ENCODE peak calls at places on chromosomes 13 and 19, in five cellular contexts. Z is HepG2, B is K562, Y is SK-N-SH, S is GM12878. A is an unnamed sample.

GRCh38 chr13:68099616-68100015 is 869.5 kb upstream of the PCDH9 start:
- DNase-seq in Z (no peak), B (no peak), Y (no peak), S (no peak), A (peak; percentile 0)

GRCh38 chr13:33859691-33860303 is 41.8 kb downstream of the RFC3 start:
- DNase-seq in Z (no peak), B (no peak), Y (no peak), S (no peak), A (no peak)

GRCh38 chr13:63942372-63942771 is 2526.7 kb upstream of the PCDH20 start:
- DNase-seq in Z (no peak), B (no peak), Y (no peak), S (no peak), A (no peak)

GRCh38 chr13:113816248-113816924 is 47.5 kb downstream of the GAS6 start:
- DNase-seq in Z (no peak), B (no peak), Y (no peak), S (no peak), A (no peak)

GRCh38 chr19:44822670-44823372 is 13.9 kb downstream of the BCAM start:
- DNase-seq in Z (no peak), B (no peak), Y (no peak), S (no peak), A (no peak)

GRCh38 chr19:10402441-10403038 is 802 bp downstream of the CDC37 start:
- DNase-seq in Z (peak; percentile 64), B (peak; percentile 56), Y (peak; percentile 76), S (no peak), A (no peak)

GRCh38 chr13:106083620-106084350 is 451.7 kb downstream of the EFNB2 start:
- DNase-seq in Z (peak; percentile 6), B (peak; percentile 2), Y (peak; percentile 18), S (no peak), A (peak; percentile 46)

GRCh38 chr19:11378319-11379189 is 4.1 kb downstream of the SWSAP1 start:
- DNase-seq in Z (peak; percentile 48), B (peak; percentile 73), Y (peak; percentile 72), S (no peak), A (no peak)

GRCh38 chr19:35168261-35168660 is 13.7 kb downstream of the FXYD5 start:
- DNase-seq in Z (no peak), B (no peak), Y (no peak), S (no peak), A (no peak)

DNA sequence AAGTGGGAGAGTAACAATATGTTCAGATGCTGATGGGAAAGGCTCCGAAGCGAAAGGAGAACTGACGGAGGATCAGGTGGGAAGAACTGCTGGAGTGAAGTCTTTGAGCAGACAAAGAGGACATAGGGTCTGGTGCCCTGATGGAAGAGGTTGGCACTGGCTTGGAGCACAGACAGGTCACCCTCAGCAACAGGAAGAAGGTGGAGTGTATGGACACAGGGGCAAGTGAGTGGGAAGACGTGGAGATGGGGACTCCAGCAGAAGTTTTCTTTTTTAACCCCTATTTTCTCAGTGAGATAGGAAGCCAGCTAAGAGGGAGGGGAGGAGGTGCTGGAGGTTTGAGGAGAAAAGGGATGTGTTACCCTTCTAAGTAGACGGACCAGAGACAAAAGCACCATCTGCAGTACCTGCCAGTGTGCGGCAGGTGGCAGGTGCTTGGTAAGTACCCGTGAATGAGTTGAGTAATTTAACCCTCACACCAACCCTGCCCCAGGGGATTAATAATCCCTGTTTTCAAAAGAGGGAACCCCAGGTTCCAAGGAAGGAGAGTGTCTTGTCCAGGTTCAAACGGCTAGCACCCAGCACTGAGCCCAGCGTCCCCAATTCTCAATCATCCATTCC is 11.2 kb downstream of the HAS1 start:
- DNase-seq in Z (no peak), B (peak; percentile 65), Y (no peak), S (no peak), A (no peak)
- TF ChIP-seq ZBTB33 in Z (no peak), B (no peak), Y (no peak), S (no peak), A (no peak)

DNA sequence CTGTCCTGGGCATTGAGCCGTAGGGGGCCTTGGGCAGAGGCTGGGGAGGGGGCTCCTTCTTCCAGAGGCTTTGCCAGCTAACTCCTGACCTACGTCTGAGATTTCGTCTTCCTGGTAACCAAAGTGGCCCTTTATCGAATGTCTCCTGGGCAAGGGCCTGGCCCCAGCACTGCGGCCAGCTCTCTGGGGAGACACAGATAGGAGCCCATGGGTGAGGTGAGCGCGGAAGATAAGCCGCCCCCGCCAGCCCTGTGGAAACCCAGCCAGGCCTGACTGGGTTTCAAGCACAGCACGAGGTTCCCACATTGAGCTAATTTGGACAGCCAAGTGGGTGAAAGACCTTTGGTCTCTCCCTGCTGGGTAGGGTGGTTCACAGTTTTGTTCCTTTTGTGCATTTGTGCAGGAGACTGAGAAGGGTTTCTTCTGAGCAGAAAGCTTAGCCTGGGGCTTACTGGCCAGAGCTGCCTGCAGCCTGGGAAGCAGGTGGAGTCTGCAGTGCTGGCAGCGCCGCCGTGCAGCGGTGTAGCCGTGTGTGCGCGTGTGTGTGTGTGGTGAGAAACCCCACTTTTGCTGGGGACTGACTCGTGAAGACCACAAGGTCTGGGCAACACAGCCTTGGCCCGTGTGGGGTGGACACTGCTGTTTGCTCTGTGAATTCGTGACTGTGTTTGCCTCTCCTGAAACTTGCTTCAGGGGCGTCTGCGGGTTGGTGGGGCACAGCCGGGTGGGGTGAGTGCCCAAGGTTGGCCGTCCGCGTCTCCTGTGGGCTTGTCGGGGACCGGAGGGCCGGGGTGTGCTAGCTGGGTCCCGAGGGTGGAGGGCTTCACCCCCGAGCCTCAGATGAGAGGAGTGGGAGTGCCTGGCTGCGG is 2.5 kb downstream of the BSG start:
- DNase-seq in Z (peak; percentile 35), B (peak; percentile 96), Y (no peak), S (peak; percentile 28), A (no peak)
- TF ChIP-seq ZBTB33 in Z (no peak), B (no peak), Y (no peak), S (no peak), A (no peak)

GRCh38 chr19:41409288-41409687 is 11.7 kb downstream of the BCKDHA start:
- DNase-seq in Z (peak; percentile 92), B (peak; percentile 49), Y (no peak), S (no peak), A (peak; percentile 28)
- TF ChIP-seq ZBTB33 in Z (no peak), B (no peak), Y (no peak), S (no peak), A (no peak)

GRCh38 chr13:37715606-37716015 is 117.0 kb upstream of the POSTN start:
- DNase-seq in Z (no peak), B (no peak), Y (no peak), S (no peak), A (no peak)
- TF ChIP-seq ZBTB33 in Z (no peak), B (no peak), Y (no peak), S (no peak), A (no peak)

GRCh38 chr13:57633950-57634828 is 2.6 kb downstream of the PCDH17 start:
- DNase-seq in Z (no peak), B (no peak), Y (peak; percentile 48), S (no peak), A (no peak)
- TF ChIP-seq ZBTB33 in Z (no peak), B (no peak), Y (no peak), S (no peak), A (no peak)

GRCh38 chr19:19064811-19065745 is 1.3 kb downstream of the SLC25A42 start:
- DNase-seq in Z (no peak), B (peak; percentile 54), Y (peak; percentile 56), S (no peak), A (no peak)
- TF ChIP-seq ZBTB33 in Z (no peak), B (no peak), Y (no peak), S (no peak), A (no peak)

DNA sequence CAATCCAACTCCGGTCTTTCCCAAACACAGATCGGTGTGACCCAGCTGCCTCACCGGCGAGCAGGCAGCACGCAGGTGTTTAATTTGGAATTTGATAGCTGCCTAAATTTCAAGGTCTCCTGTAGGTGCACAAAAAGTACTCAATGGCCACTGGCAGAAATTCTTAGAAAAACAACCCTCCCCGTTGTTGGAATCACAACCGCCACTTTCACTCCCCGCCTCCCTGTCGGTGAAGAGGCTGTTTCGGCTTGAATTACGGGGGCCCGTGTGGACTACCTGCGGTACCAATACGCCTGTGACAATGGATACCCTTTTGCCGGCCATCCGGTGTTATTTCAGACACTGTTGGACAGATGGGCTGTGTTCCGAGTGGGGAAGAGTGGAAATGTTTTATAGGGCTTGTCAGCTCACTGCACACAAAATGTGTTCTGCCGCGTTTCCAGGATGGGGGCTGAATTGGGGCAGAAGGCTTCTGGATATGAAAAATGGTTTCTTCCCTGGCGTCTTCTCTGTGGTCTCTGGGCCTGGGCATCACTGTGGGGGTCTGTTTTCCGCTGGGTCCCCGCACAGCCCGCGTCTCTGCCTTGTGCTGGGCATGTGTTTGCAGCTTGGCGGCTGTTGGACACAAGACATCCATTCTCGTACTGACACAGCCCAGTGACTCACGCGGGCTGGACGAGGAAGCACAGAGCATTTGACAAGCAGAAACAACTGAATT is 45.4 kb downstream of the ZIC5 start:
- DNase-seq in Z (no peak), B (peak; percentile 25), Y (peak; percentile 38), S (no peak), A (peak; percentile 15)
- TF ChIP-seq ZBTB33 in Z (peak; percentile 62), B (no peak), Y (no peak), S (no peak), A (no peak)